ENCODE peak calls at places on chromosomes 7 and 10, in seven cellular contexts. K is CD8-positive, alpha-beta memory T cell; S is colonic mucosa; D is IMR-90; X is cardiac muscle cell; U is cardiac fibroblast; L is PC-9. V is an unnamed sample.

GRCh38 chr7:123601530-123601929 is at the start of gene ASB15:
- DNase-seq in L (no peak), D (no peak), S (no peak), X (no peak), K (no peak), U (no peak), V (no peak)

GRCh38 chr7:149790146-149790548 is 16.8 kb upstream of the ZNF467 start:
- DNase-seq in K (no peak), D (no peak), S (no peak), U (peak), X (peak), L (no peak), V (peak)

GRCh38 chr10:85916999-85917573 is 449.5 kb downstream of the GRID1 start:
- DNase-seq in X (no peak), U (no peak), S (no peak), L (no peak), D (no peak), K (no peak), V (no peak)

GRCh38 chr7:132108553-132108952 is 467.7 kb downstream of the PLXNA4 start:
- DNase-seq in U (no peak), X (no peak), L (no peak), K (no peak), D (no peak), S (no peak), V (no peak)

GRCh38 chr10:3111626-3112220 is 44.4 kb downstream of the PFKP start:
- DNase-seq in K (no peak), D (peak), S (no peak), L (no peak), X (peak), U (peak), V (no peak)

GRCh38 chr7:139328375-139328774 is 12.8 kb upstream of the FMC1 start:
- DNase-seq in X (no peak), S (no peak), D (peak), L (no peak), K (no peak), U (peak), V (peak)

GRCh38 chr10:112832361-112832878 is 117.6 kb upstream of the TCF7L2 start:
- DNase-seq in U (no peak), D (peak), S (no peak), X (no peak), L (peak), K (no peak), V (no peak)

GRCh38 chr7:96093435-96093834 is 228.5 kb downstream of the SLC25A13 start:
- DNase-seq in U (peak), X (no peak), K (no peak), D (peak), S (no peak), L (no peak), V (peak)

GRCh38 chr7:121761399-121761798 is 111.6 kb upstream of the PTPRZ1 start:
- DNase-seq in S (no peak), L (no peak), K (no peak), U (no peak), X (no peak), D (no peak), V (no peak)

GRCh38 chr10:78045237-78045636 is 11.6 kb downstream of the RPS24 start:
- DNase-seq in L (no peak), D (no peak), U (no peak), K (no peak), S (no peak), X (no peak), V (no peak)

GRCh38 chr10:55310143-55310542 is 509.1 kb upstream of the PCDH15 start:
- DNase-seq in L (no peak), X (no peak), S (no peak), U (no peak), K (no peak), D (no peak), V (no peak)

GRCh38 chr7:36390199-36391090 is 783 bp downstream of the ANLN start:
- DNase-seq in D (peak), X (peak), U (peak), L (peak), S (peak), K (peak), V (peak)

GRCh38 chr7:100884741-100885439 is 4.6 kb downstream of the UFSP1 start:
- DNase-seq in L (no peak), S (no peak), D (no peak), X (no peak), U (no peak), K (peak), V (no peak)

GRCh38 chr10:71223365-71224058 is 11.1 kb downstream of the UNC5B start:
- DNase-seq in K (no peak), S (no peak), D (no peak), U (no peak), L (no peak), X (no peak), V (no peak)

GRCh38 chr7:112495820-112496462 is 15.2 kb downstream of the LSMEM1 start:
- DNase-seq in K (no peak), X (peak), D (peak), S (peak), L (peak), U (peak), V (peak)

GRCh38 chr10:62083868-62084267 is 182.4 kb downstream of the ARID5B start:
- DNase-seq in D (peak), U (peak), K (no peak), X (peak), L (peak), S (peak), V (peak)

GRCh38 chr10:118305730-118306129 is 36.4 kb downstream of the FAM204A start:
- DNase-seq in S (no peak), X (no peak), L (no peak), K (no peak), U (no peak), D (no peak), V (no peak)

GRCh38 chr7:44107116-44107960 is 3.2 kb downstream of the AEBP1 start:
- DNase-seq in D (no peak), K (no peak), S (no peak), X (no peak), L (no peak), U (no peak), V (no peak)

GRCh38 chr7:44104880-44105771 is 981 bp downstream of the AEBP1 start:
- DNase-seq in X (peak), S (no peak), K (no peak), L (no peak), D (peak), U (peak), V (peak)

GRCh38 chr7:44106311-44107065 is 2.3 kb downstream of the AEBP1 start:
- DNase-seq in D (no peak), X (no peak), L (no peak), U (no peak), S (no peak), K (no peak), V (no peak)

GRCh38 chr7:44103941-44104879 is at the start of gene AEBP1:
- DNase-seq in K (peak), X (peak), D (no peak), U (peak), L (no peak), S (no peak), V (peak)

DNA sequence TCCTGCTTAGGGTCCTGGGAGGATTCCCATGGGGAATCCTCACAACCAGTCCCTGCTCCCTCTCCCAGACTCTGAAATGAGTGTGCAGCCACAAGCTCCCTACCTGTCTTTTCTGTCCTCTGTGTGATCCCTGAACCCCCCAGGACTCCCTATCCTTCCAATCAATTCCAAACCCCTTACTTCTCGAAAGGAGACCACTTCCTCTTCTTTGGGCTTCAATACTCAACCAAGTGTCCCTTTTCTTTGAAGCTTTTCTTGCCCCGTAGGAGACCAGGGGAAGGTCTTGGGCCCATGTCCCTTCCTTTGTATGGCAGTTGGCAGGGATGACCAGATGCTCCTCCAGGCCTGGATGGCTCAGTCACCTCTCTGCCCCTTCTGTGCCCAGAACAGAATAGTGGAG is 1.7 kb downstream of the AEBP1 start:
- DNase-seq in X (no peak), D (no peak), L (no peak), K (no peak), S (no peak), U (no peak), V (no peak)
- H3K4me3 ChIP-seq in X (no peak), D (no peak), L (no peak), K (no peak), S (peak), U (peak), V (peak)

GRCh38 chr7:142463401-142463850 is 205.6 kb upstream of the PRSS58 start:
- DNase-seq in L (no peak), D (no peak), K (no peak), U (no peak), X (no peak), S (no peak), V (no peak)
- H3K4me3 ChIP-seq in L (no peak), D (no peak), K (peak), U (no peak), X (no peak), S (no peak), V (no peak)

DNA sequence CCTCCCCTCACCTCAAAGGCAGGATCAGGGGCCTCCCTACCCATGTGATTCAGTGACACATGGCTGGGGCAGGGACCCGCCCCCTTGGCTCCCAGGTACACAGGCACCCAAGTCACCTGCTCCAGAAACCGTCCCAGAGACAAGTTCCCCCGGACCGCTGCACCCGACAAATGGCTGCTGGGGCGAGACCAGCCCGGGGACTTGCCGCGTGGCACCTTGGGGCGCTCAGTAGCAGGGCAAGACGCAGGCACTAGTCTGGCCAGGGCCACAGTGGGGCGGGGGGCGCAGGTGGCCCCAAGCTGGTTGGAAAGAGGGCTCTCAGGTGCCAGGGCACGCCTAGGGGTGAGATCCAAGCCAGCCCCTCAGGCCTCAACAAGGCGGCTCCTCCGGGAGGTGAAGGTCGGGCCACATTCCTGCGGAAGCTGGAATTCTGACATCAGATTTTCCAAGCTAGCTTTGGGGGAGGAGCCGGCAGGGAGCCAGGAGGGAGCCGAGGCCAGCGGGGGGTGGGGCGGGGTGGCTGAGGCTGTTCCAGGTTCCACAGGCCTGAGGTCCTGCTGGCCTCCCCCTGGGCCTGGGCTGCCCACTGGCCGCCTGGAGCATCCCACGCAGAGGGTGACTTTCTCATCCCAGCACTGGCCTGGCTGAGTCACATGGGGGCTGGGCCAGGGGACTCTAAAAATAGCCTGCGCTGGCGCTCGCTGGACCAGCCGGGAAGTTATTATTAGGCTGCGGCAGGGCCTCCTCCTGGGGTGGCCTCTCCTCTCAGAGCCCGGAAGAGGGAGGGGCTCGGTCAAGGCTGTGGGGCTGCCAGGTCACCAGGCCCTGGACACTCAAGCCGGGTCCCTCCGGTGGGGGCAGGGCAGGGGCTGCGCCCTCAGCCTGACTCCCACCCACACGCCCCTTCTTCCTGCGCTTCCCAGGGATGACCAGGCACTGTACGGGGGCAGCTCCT is 20.5 kb upstream of the INPP5A start:
- DNase-seq in L (peak), K (no peak), X (peak), D (peak), U (peak), S (peak), V (peak)
- H3K4me3 ChIP-seq in L (peak), K (no peak), X (peak), D (no peak), U (no peak), S (no peak), V (no peak)

DNA sequence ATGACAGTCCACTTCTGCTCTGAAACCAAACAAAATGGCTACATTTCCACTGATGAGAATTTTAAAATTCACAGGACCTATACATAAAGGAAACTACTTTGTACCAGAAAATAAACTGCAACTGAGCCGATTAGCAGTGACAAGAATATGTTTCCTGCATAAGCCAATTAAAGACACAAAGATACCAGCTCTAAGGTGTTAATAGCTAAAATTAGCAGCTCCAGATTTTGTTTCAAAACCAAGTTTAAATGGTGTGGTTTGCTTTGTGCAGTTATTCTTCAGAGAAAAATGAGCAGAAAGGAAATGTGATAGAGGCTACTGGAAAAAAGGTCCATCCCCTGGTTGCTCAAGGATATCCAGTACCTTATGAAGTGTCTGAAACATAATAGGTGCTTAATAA is 123.2 kb downstream of the ANK3 start:
- DNase-seq in L (no peak), X (no peak), U (no peak), D (no peak), K (no peak), S (no peak), V (no peak)
- H3K4me3 ChIP-seq in L (no peak), X (no peak), U (no peak), D (no peak), K (no peak), S (no peak), V (no peak)

GRCh38 chr10:95286707-95287106 is 4.1 kb downstream of the PDLIM1 start:
- DNase-seq in S (no peak), D (no peak), K (no peak), X (no peak), U (no peak), L (no peak), V (no peak)
- H3K4me3 ChIP-seq in S (no peak), D (no peak), K (no peak), X (no peak), U (no peak), L (no peak), V (no peak)

GRCh38 chr10:93115661-93116383 is 42.1 kb downstream of the CYP26A1 start:
- DNase-seq in K (peak), D (peak), X (peak), U (peak), S (peak), L (peak), V (peak)

GRCh38 chr10:93106631-93107072 is 33.0 kb downstream of the CYP26A1 start:
- DNase-seq in S (no peak), U (peak), L (no peak), D (peak), X (no peak), K (no peak), V (peak)

GRCh38 chr10:93113042-93113441 is 39.3 kb downstream of the CYP26A1 start:
- DNase-seq in S (no peak), D (no peak), U (no peak), L (no peak), X (no peak), K (no peak), V (no peak)

GRCh38 chr10:93110472-93111146 is 36.9 kb downstream of the CYP26A1 start:
- DNase-seq in K (no peak), D (no peak), X (no peak), S (no peak), L (no peak), U (no peak), V (no peak)
- H3K4me3 ChIP-seq in K (no peak), D (no peak), X (no peak), S (no peak), L (no peak), U (no peak), V (no peak)

GRCh38 chr7:107660381-107661080 is at the start of gene SLC26A4:
- DNase-seq in L (peak), D (no peak), U (no peak), K (no peak), S (no peak), X (no peak), V (no peak)

GRCh38 chr7:107661865-107662379 is 1.3 kb downstream of the SLC26A4 start:
- DNase-seq in L (no peak), S (no peak), U (no peak), X (no peak), D (no peak), K (peak), V (no peak)

GRCh38 chr7:107663196-107663595 is 2.6 kb downstream of the SLC26A4 start:
- DNase-seq in D (no peak), X (no peak), L (no peak), S (no peak), K (no peak), U (no peak), V (no peak)

GRCh38 chr7:107659666-107660065 is 962 bp upstream of the SLC26A4 start:
- DNase-seq in L (no peak), S (no peak), K (no peak), D (peak), X (no peak), U (peak), V (peak)

DNA sequence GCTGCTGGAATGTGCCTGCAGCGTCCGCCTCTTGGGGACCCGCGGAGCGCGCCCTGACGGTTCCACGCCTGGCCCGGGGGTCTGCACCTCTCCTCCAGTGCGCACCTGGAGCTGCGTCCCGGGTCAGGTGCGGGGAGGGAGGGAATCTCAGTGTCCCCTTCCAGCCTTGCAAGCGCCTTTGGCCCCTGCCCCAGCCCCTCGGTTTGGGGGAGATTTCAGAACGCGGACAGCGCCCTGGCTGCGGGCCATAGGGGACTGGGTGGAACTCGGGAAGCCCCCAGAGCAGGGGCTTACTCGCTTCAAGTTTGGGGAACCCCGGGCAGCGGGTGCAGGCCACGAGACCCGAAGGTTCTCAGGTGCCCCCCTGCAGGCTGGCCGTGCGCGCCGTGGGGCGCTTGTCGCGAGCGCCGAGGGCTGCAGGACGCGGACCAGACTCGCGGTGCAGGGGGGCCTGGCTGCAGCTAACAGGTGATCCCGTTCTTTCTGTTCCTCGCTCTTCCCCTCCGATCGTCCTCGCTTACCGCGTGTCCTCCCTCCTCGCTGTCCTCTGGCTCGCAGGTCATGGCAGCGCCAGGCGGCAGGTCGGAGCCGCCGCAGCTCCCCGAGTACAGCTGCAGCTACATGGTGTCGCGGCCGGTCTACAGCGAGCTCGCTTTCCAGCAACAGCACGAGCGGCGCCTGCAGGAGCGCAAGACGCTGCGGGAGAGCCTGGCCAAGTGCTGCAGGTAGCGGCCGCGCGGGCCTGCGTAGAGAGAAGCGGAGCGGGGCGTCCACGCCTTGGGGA is 645 bp downstream of the SLC26A4 start:
- DNase-seq in S (peak), K (peak), D (peak), X (peak), U (peak), L (peak), V (peak)
- H3K4me3 ChIP-seq in S (peak), K (peak), D (peak), X (peak), U (peak), L (peak), V (peak)

GRCh38 chr7:105187302-105188169 is 173.5 kb downstream of the KMT2E start:
- DNase-seq in S (no peak), D (peak), U (no peak), L (no peak), K (no peak), X (no peak), V (peak)
- H3K4me3 ChIP-seq in S (no peak), D (no peak), U (no peak), L (no peak), K (no peak), X (no peak), V (no peak)

GRCh38 chr7:90597527-90597871 is 1.4 kb downstream of the CDK14 start:
- DNase-seq in S (no peak), U (peak), X (no peak), K (no peak), D (no peak), L (no peak), V (no peak)
- H3K4me3 ChIP-seq in S (peak), U (peak), X (peak), K (no peak), D (peak), L (no peak), V (peak)

V was measured in mesenchymal stem cell.